ENCODE peak calls at places on chromosomes 12 and 14, in five cellular contexts. F, Y, M, L and D are unnamed samples.

GRCh38 chr12:24062642-24063245 is 113.3 kb upstream of the SOX5 start:
- DNase-seq in F (no peak), Y (peak; percentile 59), M (no peak), L (no peak), D (no peak)

GRCh38 chr12:111033281-111034147 is 113.1 kb upstream of the MYL2 start:
- DNase-seq in F (peak; percentile 59), Y (no peak), M (no peak), L (no peak), D (no peak)

GRCh38 chr12:65302891-65303290 is 24.4 kb downstream of the MSRB3 start:
- DNase-seq in F (no peak), Y (no peak), M (no peak), L (no peak), D (no peak)

GRCh38 chr12:109727039-109727723 is 13.6 kb downstream of the FAM222A start:
- DNase-seq in F (no peak), Y (no peak), M (no peak), L (no peak), D (no peak)

GRCh38 chr14:95533822-95534221 is 1.0 kb upstream of the GLRX5 start:
- DNase-seq in F (peak; percentile 64), Y (no peak), M (no peak), L (no peak), D (no peak)

GRCh38 chr14:53368714-53369191 is 215.6 kb upstream of the DDHD1 start:
- DNase-seq in F (no peak), Y (peak; percentile 73), M (no peak), L (no peak), D (no peak)

GRCh38 chr14:61391119-61391518 is 69.7 kb downstream of the PRKCH start:
- DNase-seq in F (no peak), Y (no peak), M (no peak), L (no peak), D (no peak)

GRCh38 chr12:42325326-42325775 is 543 bp downstream of the ZCRB1 start:
- DNase-seq in F (no peak), Y (no peak), M (no peak), L (no peak), D (no peak)

GRCh38 chr12:25723921-25724491 is 170.9 kb upstream of the LMNTD1 start:
- DNase-seq in F (no peak), Y (peak; percentile 88), M (no peak), L (no peak), D (no peak)

GRCh38 chr12:7021956-7022355 is 3.7 kb upstream of the LPCAT3 start:
- DNase-seq in F (no peak), Y (no peak), M (no peak), L (no peak), D (no peak)

GRCh38 chr14:34425095-34425851 is 36.8 kb downstream of the SPTSSA start:
- DNase-seq in F (no peak), Y (no peak), M (no peak), L (no peak), D (no peak)

GRCh38 chr12:53659011-53659551 is 16.8 kb downstream of the ATP5MC2 start:
- DNase-seq in F (no peak), Y (peak; percentile 29), M (peak; percentile 81), L (no peak), D (peak; percentile 23)

GRCh38 chr14:84003316-84003715 is 1526.6 kb upstream of the FLRT2 start:
- DNase-seq in F (no peak), Y (no peak), M (no peak), L (no peak), D (no peak)

GRCh38 chr14:80427101-80427500 is 215.8 kb upstream of the DIO2 start:
- DNase-seq in F (no peak), Y (peak; percentile 52), M (no peak), L (no peak), D (no peak)

GRCh38 chr12:121468451-121468850 is 68.5 kb downstream of the RNF34 start:
- DNase-seq in F (no peak), Y (no peak), M (no peak), L (no peak), D (no peak)

GRCh38 chr14:91396959-91397815 is 20.4 kb downstream of the CCDC88C start:
- DNase-seq in F (peak; percentile 81), Y (no peak), M (peak; percentile 30), L (peak; percentile 70), D (no peak)

GRCh38 chr12:88310069-88310468 is 168.0 kb downstream of the TMTC3 start:
- DNase-seq in F (no peak), Y (peak; percentile 63), M (no peak), L (no peak), D (no peak)

GRCh38 chr14:100069161-100069800 is 4.1 kb downstream of the EVL start:
- DNase-seq in F (no peak), Y (no peak), M (no peak), L (no peak), D (no peak)

GRCh38 chr14:32998433-32998832 is 59.8 kb downstream of the NPAS3 start:
- DNase-seq in F (no peak), Y (peak; percentile 18), M (no peak), L (no peak), D (no peak)

GRCh38 chr12:109065154-109065852 is 12.9 kb downstream of the USP30 start:
- DNase-seq in F (no peak), Y (no peak), M (no peak), L (no peak), D (no peak)

GRCh38 chr14:45181329-45181728 is 45.6 kb downstream of the FANCM start:
- DNase-seq in F (no peak), Y (no peak), M (no peak), L (no peak), D (no peak)

GRCh38 chr12:98439471-98440164 is 75.8 kb upstream of the TMPO start:
- DNase-seq in F (no peak), Y (peak; percentile 53), M (no peak), L (no peak), D (no peak)